ENCODE peak calls at places on chromosomes 16 and 17, in five cellular contexts. Q, S, J, U and G are unnamed samples.

GRCh38 chr17:34177642-34178041 is 77.4 kb upstream of the CCL2 start:
- DNase-seq in U (no peak), S (no peak), Q (no peak), J (peak; percentile 60), G (no peak)

GRCh38 chr16:51762081-51762995 is 611.3 kb upstream of the SALL1 start:
- DNase-seq in U (peak; percentile 70), Q (peak; percentile 52), S (peak; percentile 72), J (peak; percentile 72), G (peak; percentile 43)

GRCh38 chr17:44906010-44906646 is 6.9 kb upstream of the EFTUD2 start:
- DNase-seq in J (peak; percentile 94), Q (no peak), U (no peak), S (no peak), G (peak; percentile 82)

GRCh38 chr17:44197980-44198720 is 1.5 kb downstream of the ATXN7L3 start:
- DNase-seq in S (no peak), Q (peak; percentile 48), J (peak; percentile 81), U (peak; percentile 51), G (peak; percentile 59)

GRCh38 chr17:79533116-79533515 is 77.7 kb downstream of the RBFOX3 start:
- DNase-seq in S (no peak), J (no peak), U (no peak), Q (no peak), G (no peak)

GRCh38 chr17:1546292-1546922 is 16.2 kb downstream of the PITPNA start:
- DNase-seq in U (no peak), S (no peak), J (no peak), Q (peak; percentile 94), G (no peak)

GRCh38 chr17:49508891-49509587 is 13.9 kb downstream of the NGFR start:
- DNase-seq in S (no peak), U (no peak), Q (no peak), J (no peak), G (peak; percentile 37)

GRCh38 chr16:68369697-68370096 is 58.9 kb downstream of the PRMT7 start:
- DNase-seq in U (no peak), J (no peak), S (no peak), Q (no peak), G (no peak)

GRCh38 chr16:28863929-28864886 is 565 bp downstream of the SH2B1 start:
- DNase-seq in Q (peak; percentile 76), J (peak; percentile 48), U (peak; percentile 60), S (no peak), G (peak; percentile 10)

GRCh38 chr16:57409870-57410585 is 5.5 kb downstream of the CCL17 start:
- DNase-seq in U (no peak), Q (no peak), S (peak; percentile 61), J (no peak), G (peak; percentile 42)

GRCh38 chr17:9004132-9004960 is 17.0 kb upstream of the NTN1 start:
- DNase-seq in Q (no peak), S (no peak), J (no peak), U (no peak), G (no peak)

GRCh38 chr17:9002610-9003354 is 18.5 kb upstream of the NTN1 start:
- DNase-seq in Q (no peak), J (no peak), U (no peak), S (peak; percentile 81), G (no peak)

GRCh38 chr17:9001539-9001938 is 19.8 kb upstream of the NTN1 start:
- DNase-seq in J (no peak), Q (no peak), S (no peak), U (no peak), G (no peak)

GRCh38 chr17:9003355-9004131 is 17.8 kb upstream of the NTN1 start:
- DNase-seq in U (no peak), Q (no peak), J (no peak), S (peak; percentile 68), G (no peak)

DNA sequence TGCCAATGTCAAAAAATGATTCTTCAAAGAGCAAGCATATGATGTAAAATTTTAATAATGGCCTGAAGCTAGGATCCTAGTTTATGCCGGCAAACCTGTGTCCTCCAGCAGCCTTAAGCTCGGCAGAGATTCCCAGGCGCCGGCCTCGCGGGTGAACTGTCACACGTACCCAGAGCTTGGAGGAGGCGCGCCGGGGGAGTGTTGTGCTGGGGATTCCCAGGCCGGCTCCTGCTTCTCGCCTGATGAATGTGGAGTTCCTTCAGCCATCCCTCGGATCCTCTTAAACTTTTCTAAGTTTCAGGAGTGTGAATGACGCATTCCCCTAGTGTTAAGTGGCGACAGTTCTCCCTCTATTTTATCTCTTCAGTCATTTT is 19.1 kb upstream of the NTN1 start:
- DNase-seq in U (no peak), J (no peak), S (no peak), Q (no peak), G (no peak)
- H3K27me3 ChIP-seq in U (no peaks in the 10 kb centered on the region), J (peaks cover 16% of the 10 kb centered on the region), S (peaks cover 31% of the 10 kb centered on the region), Q (peaks cover 14% of the 10 kb centered on the region), G (peaks cover 14% of the 10 kb centered on the region)

DNA sequence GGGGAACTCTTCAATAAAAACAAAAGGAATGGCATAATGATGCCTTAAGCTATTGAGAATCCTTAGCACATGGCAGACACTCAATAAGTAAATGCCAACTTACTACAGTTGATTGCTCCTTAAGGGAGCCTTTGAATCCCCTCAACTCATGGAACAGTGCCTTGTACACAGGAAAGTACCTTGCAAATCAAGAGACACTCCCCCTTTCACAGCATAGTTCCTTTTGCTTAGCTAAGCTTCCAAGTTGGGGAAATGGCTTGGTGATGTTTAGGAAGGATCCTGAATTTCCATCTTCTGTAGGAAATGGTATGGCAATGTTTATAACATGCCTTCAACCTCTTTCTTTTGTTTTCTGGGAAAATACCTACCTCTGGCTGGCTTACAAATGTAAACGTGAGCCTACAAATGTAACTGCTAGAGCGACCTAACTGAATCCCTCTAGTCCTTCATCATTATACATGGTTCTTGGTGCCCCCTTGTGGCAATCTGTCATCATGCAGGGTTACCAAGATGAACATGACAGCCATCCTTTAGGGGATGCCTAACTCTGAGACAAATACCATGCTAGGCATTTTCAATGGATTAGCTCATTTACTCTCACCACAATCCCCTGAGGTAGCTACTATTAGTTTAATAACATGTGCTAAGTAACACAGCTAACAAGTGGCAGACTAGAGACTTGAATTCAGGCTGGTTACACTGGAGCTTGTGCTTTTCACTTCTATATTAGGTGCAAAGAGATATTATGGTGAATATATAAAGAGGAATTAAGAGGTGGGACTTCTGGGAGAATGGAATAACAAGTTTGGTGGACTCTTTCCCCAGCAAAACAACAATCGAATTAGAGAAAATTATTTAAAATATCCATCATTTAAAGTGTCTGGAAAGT is 65.0 kb downstream of the MMD start:
- DNase-seq in Q (peak; percentile 75), U (peak; percentile 34), J (peak; percentile 71), S (no peak), G (peak; percentile 72)
- H3K27me3 ChIP-seq in Q (no peaks in the 10 kb centered on the region), U (no peaks in the 10 kb centered on the region), J (no peaks in the 10 kb centered on the region), S (no peaks in the 10 kb centered on the region), G (no peaks in the 10 kb centered on the region)

DNA sequence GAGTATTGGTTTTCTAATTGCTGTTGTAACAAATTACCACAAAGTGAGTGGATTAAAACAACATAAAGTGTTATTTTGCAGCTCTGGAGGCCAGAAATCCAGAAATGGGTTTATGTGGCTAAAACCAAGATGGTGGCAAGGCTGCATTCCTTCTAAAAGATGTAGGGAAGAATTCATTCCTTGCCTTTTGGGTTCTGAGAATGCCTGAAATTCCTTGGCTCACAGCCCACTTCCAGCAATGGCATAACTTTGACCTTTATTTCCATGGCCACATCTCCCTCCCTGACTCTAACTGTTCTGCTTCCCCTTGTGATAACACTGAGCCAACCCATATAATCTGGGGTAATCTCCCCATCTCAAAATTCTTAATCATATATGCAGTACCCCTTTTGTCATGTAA is 269.6 kb upstream of the RPL38 start:
- DNase-seq in S (no peak), J (no peak), Q (no peak), U (no peak), G (no peak)
- H3K27me3 ChIP-seq in S (peaks cover 6% of the 10 kb centered on the region), J (no peaks in the 10 kb centered on the region), Q (no peaks in the 10 kb centered on the region), U (no peaks in the 10 kb centered on the region), G (no peaks in the 10 kb centered on the region)

DNA sequence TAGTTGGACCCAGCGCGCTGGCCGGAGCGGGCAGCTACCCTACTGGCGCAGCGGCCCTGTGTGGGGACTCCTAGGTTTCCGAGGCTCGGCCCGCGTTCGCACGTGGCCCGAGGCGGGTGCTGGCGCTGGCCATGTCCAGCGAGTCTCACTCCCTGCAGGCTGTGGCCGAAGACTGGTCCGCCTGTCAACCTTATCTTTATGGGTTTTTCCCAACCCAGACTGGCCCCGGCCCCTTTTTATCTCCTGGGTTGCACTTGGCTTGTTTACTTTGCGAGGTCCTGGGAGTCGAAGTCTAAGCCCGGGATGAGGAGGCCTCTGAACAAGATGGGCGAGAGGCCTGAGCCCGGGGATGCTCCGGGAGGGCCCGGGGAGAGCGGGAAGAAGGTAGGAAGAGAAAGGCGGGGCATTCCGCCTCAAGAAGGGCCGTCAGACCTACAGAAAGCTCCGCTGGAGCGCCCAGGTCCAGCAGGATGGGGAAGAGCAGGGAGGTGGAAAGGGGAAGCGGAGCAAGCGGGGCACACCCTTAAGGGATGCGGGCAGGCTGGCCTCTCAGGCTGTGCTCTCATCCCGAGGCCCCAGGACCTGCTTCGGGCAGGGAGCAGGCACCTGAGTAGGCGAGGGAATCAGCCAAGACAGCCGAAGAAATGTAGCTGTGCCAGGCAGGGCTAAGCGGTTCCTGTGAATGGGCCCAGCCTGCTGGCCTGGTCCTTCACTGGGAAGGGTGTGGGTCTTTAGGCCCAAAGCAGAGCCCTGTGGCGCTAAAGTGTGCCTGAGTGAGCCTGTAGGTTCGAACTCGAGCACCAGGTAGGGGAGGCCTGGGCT is 2.9 kb downstream of the TBX4 start:
- DNase-seq in Q (no peak), J (peak; percentile 49), S (no peak), U (no peak), G (no peak)
- H3K27me3 ChIP-seq in Q (peaks cover 67% of the 10 kb centered on the region), J (no peaks in the 10 kb centered on the region), S (peaks cover 71% of the 10 kb centered on the region), U (no peaks in the 10 kb centered on the region), G (peaks cover 82% of the 10 kb centered on the region)